ENCODE peak calls at places on chromosomes 11 and 22, in eight cellular contexts. A is G401; V is stimulated activated naive CD8-positive, alpha-beta T cell treated with anti-CD3 and anti-CD28 coated beads, Interleukin-15, Interleukin-2, amounts not matched to agents 100 U/mL and 50 U/mL, for 24 hours; E is CD8-positive, alpha-beta memory T cell; N is left ventricle myocardium superior; K is foreskin keratinocyte; Y is esophagus squamous epithelium; B is cardiac septum. F is an unnamed sample.

GRCh38 chr11:133896642-133897330 is 51.5 kb upstream of the SPATA19 start:
- DNase-seq in E (no peak), K (no peak), N (no peak), Y (no peak), V (no peak), B (no peak), A (no peak), F (no peak)

GRCh38 chr11:66722745-66723651 is 6.0 kb downstream of the SPTBN2 start:
- DNase-seq in Y (no peak), K (no peak), E (no peak), V (no peak), A (no peak), B (no peak), N (no peak), F (no peak)

GRCh38 chr22:42074153-42074750 is at the start of gene PHETA2:
- DNase-seq in A (no peak), E (peak; percentile 57), B (no peak), V (peak; percentile 67), Y (no peak), N (peak; percentile 75), K (no peak), F (no peak)

GRCh38 chr11:8250446-8250845 is 13.2 kb downstream of the LMO1 start:
- DNase-seq in E (no peak), A (no peak), B (peak; percentile 49), K (no peak), N (no peak), V (no peak), Y (no peak), F (no peak)

GRCh38 chr11:61477734-61478148 is 30.8 kb upstream of the LRRC10B start:
- DNase-seq in A (peak; percentile 64), N (peak; percentile 74), B (no peak), E (peak; percentile 48), K (no peak), V (peak; percentile 67), Y (no peak), F (no peak)

GRCh38 chr11:19670030-19670761 is 42.4 kb upstream of the NAV2 start:
- DNase-seq in B (no peak), N (no peak), Y (no peak), V (no peak), K (no peak), A (no peak), E (no peak), F (peak; percentile 62)

GRCh38 chr22:39146256-39147101 is 6.0 kb downstream of the CBX7 start:
- DNase-seq in K (no peak), A (no peak), V (no peak), N (no peak), B (peak; percentile 72), E (no peak), Y (no peak), F (no peak)

GRCh38 chr11:60377737-60378136 is 595 bp upstream of the MS4A7 start:
- DNase-seq in N (peak; percentile 55), B (no peak), K (no peak), V (no peak), E (no peak), A (peak; percentile 1), Y (no peak), F (no peak)

F was measured in mammary epithelial cell.